ENCODE peak calls at places on chromosomes 1 and 21, in ten cellular contexts. C is adrenal gland, Z is endothelial cell of umbilical vein, S is IMR-90, Y is stomach, G is sigmoid colon, T is heart left ventricle, P is testis, I is A549, V is K562. E is an unnamed sample.

GRCh38 chr1:5563861-5564577 is 428.2 kb downstream of the NPHP4 start:
- DNase-seq in C (no peak), T (no peak), I (no peak), P (no peak), Z (no peak), S (no peak), G (no peak), Y (no peak), V (peak; percentile 3), E (no peak)

GRCh38 chr1:185559684-185560310 is 174.4 kb upstream of the HMCN1 start:
- DNase-seq in Z (peak; percentile 51), S (peak; percentile 46), T (peak; percentile 53), P (peak; percentile 71), C (peak; percentile 43), Y (peak; percentile 67), I (peak; percentile 27), G (no peak), V (peak; percentile 24), E (no peak)

GRCh38 chr1:182217071-182217470 is 155.6 kb upstream of the ZNF648 start:
- DNase-seq in P (no peak), I (no peak), Y (no peak), T (no peak), S (peak; percentile 5), G (no peak), V (no peak), C (no peak), Z (no peak), E (no peak)

GRCh38 chr1:36639461-36639860 is 156.7 kb upstream of the CSF3R start:
- DNase-seq in P (no peak), V (no peak), Z (no peak), G (no peak), I (no peak), T (no peak), Y (no peak), S (no peak), C (no peak), E (no peak)

GRCh38 chr1:191901651-191902050 is 256.6 kb upstream of the RGS18 start:
- DNase-seq in Z (no peak), Y (no peak), V (no peak), I (no peak), S (no peak), G (no peak), C (no peak), T (no peak), P (no peak), E (no peak)

GRCh38 chr1:199308349-199308846 is 669.6 kb downstream of the PTPRC start:
- DNase-seq in V (no peak), C (no peak), Z (no peak), S (no peak), P (no peak), T (no peak), Y (no peak), G (no peak), I (no peak), E (no peak)

GRCh38 chr1:25794325-25794724 is 5.7 kb upstream of the SELENON start:
- DNase-seq in Y (no peak), C (no peak), I (no peak), Z (no peak), T (no peak), P (no peak), V (no peak), G (no peak), S (no peak), E (no peak)

GRCh38 chr1:218585565-218586184 is 240.5 kb downstream of the TGFB2 start:
- DNase-seq in Y (no peak), G (no peak), C (peak; percentile 19), I (peak; percentile 88), Z (peak; percentile 86), V (no peak), P (no peak), T (peak; percentile 18), S (peak; percentile 86), E (no peak)

GRCh38 chr21:42461185-42461520 is 34.9 kb downstream of the RSPH1 start:
- DNase-seq in V (no peak), C (no peak), P (no peak), G (no peak), Z (no peak), T (no peak), Y (no peak), S (no peak), I (no peak), E (no peak)

GRCh38 chr1:55402676-55403464 is 187.7 kb upstream of the USP24 start:
- DNase-seq in V (no peak), S (peak; percentile 73), C (no peak), P (no peak), I (no peak), Z (no peak), T (no peak), G (no peak), Y (no peak), E (no peak)

GRCh38 chr1:228377664-228378452 is 28.8 kb downstream of the TRIM11 start:
- DNase-seq in I (no peak), S (no peak), T (no peak), Y (no peak), C (peak; percentile 80), P (no peak), V (no peak), G (peak; percentile 66), Z (no peak), E (no peak)

GRCh38 chr1:53409695-53410094 is 49.5 kb upstream of the DMRTB1 start:
- DNase-seq in T (no peak), Z (no peak), Y (no peak), C (no peak), S (no peak), I (no peak), P (no peak), G (peak; percentile 18), V (no peak), E (no peak)

GRCh38 chr1:16217061-16217785 is 4.8 kb upstream of the ARHGEF19 start:
- DNase-seq in Y (peak; percentile 100), Z (peak; percentile 96), I (peak; percentile 66), S (peak; percentile 93), V (peak; percentile 100), T (peak; percentile 99), P (peak; percentile 98), C (peak; percentile 99), G (peak; percentile 99), E (peak; percentile 98)
- TF ChIP-seq POLR2A in Y (no peak), Z (no peak), I (no peak), S (no peak), V (peak; percentile 46), T (no peak), P (no peak), C (no peak), G (no peak), E (peak; percentile 60)

GRCh38 chr1:159492575-159493323 is 43.1 kb downstream of the OR10J5 start:
- DNase-seq in Z (peak; percentile 65), I (peak; percentile 14), T (no peak), S (no peak), V (no peak), Y (no peak), G (no peak), P (no peak), C (no peak), E (no peak)

GRCh38 chr1:159493354-159493753 is 42.5 kb downstream of the OR10J5 start:
- DNase-seq in G (no peak), S (no peak), Y (no peak), V (no peak), C (no peak), I (no peak), Z (no peak), T (no peak), P (no peak), E (no peak)
- H3K9me3 ChIP-seq in G (no peaks in the 10 kb centered on the region), S (peaks cover 2% of the 10 kb centered on the region), Y (peaks cover 4% of the 10 kb centered on the region), V (no peaks in the 10 kb centered on the region), C (no peaks in the 10 kb centered on the region), I (no peaks in the 10 kb centered on the region), Z (no peaks in the 10 kb centered on the region), T (no peaks in the 10 kb centered on the region), P (no peaks in the 10 kb centered on the region), E (no peaks in the 10 kb centered on the region)

DNA sequence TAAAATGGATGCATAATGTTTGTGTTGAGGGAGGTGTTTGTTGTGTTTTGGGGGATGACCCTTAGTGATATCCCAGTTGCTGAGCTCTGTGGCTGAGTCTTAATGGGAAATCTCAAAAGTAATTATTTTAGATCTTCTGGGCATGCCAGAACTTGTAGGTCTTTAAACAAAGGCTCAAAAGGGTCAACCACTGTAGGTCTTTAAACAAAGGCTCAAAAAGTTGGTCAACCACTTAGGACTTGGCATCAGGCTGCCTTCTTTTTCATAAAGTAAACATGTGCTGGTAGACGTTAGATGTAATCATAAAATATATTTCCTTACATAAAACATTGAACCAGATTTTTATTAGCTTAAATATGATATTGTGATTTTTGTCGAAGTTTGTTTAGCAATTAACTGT is 78.1 kb downstream of the CDC14A start:
- DNase-seq in G (no peak), P (no peak), Z (peak; percentile 34), I (no peak), Y (peak; percentile 43), T (no peak), V (no peak), C (no peak), S (no peak), E (no peak)
- TF ChIP-seq CTCF in G (no peak), P (no peak), Z (no peak), I (no peak), Y (no peak), T (no peak), V (no peak), C (no peak), S (no peak), E (no peak)

GRCh38 chr1:201749059-201749458 is 79.9 kb upstream of the IPO9 start:
- DNase-seq in G (no peak), T (no peak), S (no peak), Z (no peak), Y (no peak), C (no peak), V (no peak), P (no peak), I (no peak), E (no peak)
- TF ChIP-seq POLR2A in G (no peak), T (no peak), S (no peak), Z (no peak), Y (no peak), C (no peak), V (no peak), P (no peak), I (no peak), E (no peak)

GRCh38 chr1:247962911-247963588 is 2.0 kb upstream of the OR2AK2 start:
- DNase-seq in P (no peak), I (no peak), T (no peak), Y (no peak), S (no peak), G (peak; percentile 59), Z (no peak), C (no peak), V (no peak), E (no peak)
- H3K9me3 ChIP-seq in P (no peaks in the 10 kb centered on the region), I (peaks cover 3% of the 10 kb centered on the region), T (no peaks in the 10 kb centered on the region), Y (no peaks in the 10 kb centered on the region), S (peaks cover 10% of the 10 kb centered on the region), G (no peaks in the 10 kb centered on the region), Z (peaks cover 6% of the 10 kb centered on the region), C (no peaks in the 10 kb centered on the region), V (peaks cover 7% of the 10 kb centered on the region), E (no peaks in the 10 kb centered on the region)